ENCODE peak calls at places on chromosomes 6 and 20, in ten cellular contexts. Y, E, U, Q, X, C, T, R, L and F are unnamed samples.

GRCh38 chr6:15588966-15589634 is 73.7 kb downstream of the DTNBP1 start:
- DNase-seq in Y (no peak), E (no peak), U (peak), Q (no peak), X (peak), C (peak), T (peak), R (peak), L (peak), F (no peak)

GRCh38 chr6:119317007-119317406 is 32.6 kb downstream of the MAN1A1 start:
- DNase-seq in Y (no peak), E (no peak), U (no peak), Q (no peak), X (no peak), C (no peak), T (no peak), R (no peak), L (no peak), F (no peak)

GRCh38 chr6:33198159-33198852 is 2.2 kb downstream of the RXRB start:
- DNase-seq in Y (no peak), E (no peak), U (no peak), Q (no peak), X (no peak), C (no peak), T (no peak), R (no peak), L (no peak), F (no peak)

GRCh38 chr6:105994522-105995402 is 91.4 kb upstream of the PRDM1 start:
- DNase-seq in Y (peak), E (peak), U (peak), Q (peak), X (peak), C (no peak), T (no peak), R (peak), L (peak), F (peak)

GRCh38 chr6:40542175-40542764 is 44.9 kb downstream of the LRFN2 start:
- DNase-seq in Y (no peak), E (no peak), U (no peak), Q (no peak), X (no peak), C (no peak), T (no peak), R (no peak), L (no peak), F (no peak)

GRCh38 chr6:165663736-165664552 is 903 bp upstream of the PDE10A start:
- DNase-seq in Y (no peak), E (no peak), U (peak), Q (peak), X (no peak), C (no peak), T (no peak), R (peak), L (peak), F (no peak)

GRCh38 chr20:10550204-10551118 is 115.4 kb downstream of the SLX4IP start:
- DNase-seq in Y (no peak), E (no peak), U (no peak), Q (no peak), X (no peak), C (no peak), T (no peak), R (no peak), L (no peak), F (no peak)

GRCh38 chr6:128532827-128533226 is 12.4 kb upstream of the PTPRK start:
- DNase-seq in Y (no peak), E (no peak), U (peak), Q (no peak), X (no peak), C (no peak), T (no peak), R (no peak), L (peak), F (no peak)

GRCh38 chr6:5173862-5174643 is 86.7 kb downstream of the LYRM4 start:
- DNase-seq in Y (no peak), E (no peak), U (no peak), Q (peak), X (no peak), C (no peak), T (no peak), R (no peak), L (no peak), F (peak)

GRCh38 chr20:11822116-11822794 is 95.4 kb upstream of the BTBD3 start:
- DNase-seq in Y (no peak), E (no peak), U (no peak), Q (no peak), X (no peak), C (no peak), T (no peak), R (no peak), L (no peak), F (no peak)

GRCh38 chr6:155595264-155595663 is 139.6 kb upstream of the NOX3 start:
- DNase-seq in Y (no peak), E (no peak), U (no peak), Q (no peak), X (no peak), C (no peak), T (no peak), R (no peak), L (no peak), F (no peak)

GRCh38 chr20:48716086-48716485 is 111.7 kb downstream of the PREX1 start:
- DNase-seq in Y (no peak), E (no peak), U (no peak), Q (no peak), X (no peak), C (no peak), T (no peak), R (no peak), L (no peak), F (no peak)

GRCh38 chr20:9112541-9113515 is 43.9 kb downstream of the PLCB4 start:
- DNase-seq in Y (peak), E (no peak), U (peak), Q (peak), X (no peak), C (peak), T (peak), R (peak), L (peak), F (peak)

GRCh38 chr6:158002951-158003853 is 21.5 kb downstream of the SYNJ2 start:
- DNase-seq in Y (no peak), E (no peak), U (peak), Q (peak), X (peak), C (no peak), T (no peak), R (peak), L (peak), F (no peak)

GRCh38 chr6:134175532-134176282 is 123.3 kb upstream of the SLC2A12 start:
- DNase-seq in Y (peak), E (peak), U (peak), Q (peak), X (no peak), C (no peak), T (no peak), R (peak), L (peak), F (no peak)

GRCh38 chr6:15402401-15403045 is 156.7 kb downstream of the JARID2 start:
- DNase-seq in Y (no peak), E (no peak), U (no peak), Q (no peak), X (no peak), C (no peak), T (no peak), R (no peak), L (no peak), F (peak)

GRCh38 chr6:134515976-134516375 is 198.1 kb upstream of the SGK1 start:
- DNase-seq in Y (no peak), E (no peak), U (no peak), Q (no peak), X (no peak), C (no peak), T (no peak), R (peak), L (no peak), F (no peak)

GRCh38 chr6:53746442-53747103 is 48.2 kb upstream of the LRRC1 start:
- DNase-seq in Y (peak), E (no peak), U (peak), Q (no peak), X (no peak), C (no peak), T (no peak), R (no peak), L (peak), F (no peak)

GRCh38 chr6:48881551-48881950 is 581.5 kb downstream of the MMUT start:
- DNase-seq in Y (no peak), E (no peak), U (peak), Q (no peak), X (no peak), C (no peak), T (no peak), R (no peak), L (peak), F (no peak)

GRCh38 chr6:128491643-128492206 is 28.7 kb downstream of the PTPRK start:
- DNase-seq in Y (peak), E (no peak), U (peak), Q (peak), X (no peak), C (no peak), T (no peak), R (peak), L (peak), F (peak)

GRCh38 chr6:49606696-49607390 is 29.8 kb downstream of the RHAG start:
- DNase-seq in Y (peak), E (peak), U (peak), Q (peak), X (peak), C (peak), T (peak), R (peak), L (peak), F (peak)

GRCh38 chr6:168334072-168334471 is 14.5 kb upstream of the DACT2 start:
- DNase-seq in Y (no peak), E (no peak), U (no peak), Q (no peak), X (no peak), C (no peak), T (no peak), R (no peak), L (no peak), F (no peak)

GRCh38 chr6:143838395-143838794 is 4.7 kb upstream of the LTV1 start:
- DNase-seq in Y (no peak), E (no peak), U (no peak), Q (no peak), X (no peak), C (no peak), T (no peak), R (no peak), L (no peak), F (no peak)

GRCh38 chr6:147205690-147206600 is 1.7 kb downstream of the STXBP5 start:
- DNase-seq in Y (no peak), E (no peak), U (no peak), Q (no peak), X (no peak), C (no peak), T (no peak), R (peak), L (peak), F (peak)

GRCh38 chr6:132236281-132236680 is 165.0 kb downstream of the MOXD1 start:
- DNase-seq in Y (no peak), E (no peak), U (no peak), Q (no peak), X (no peak), C (no peak), T (no peak), R (peak), L (no peak), F (no peak)

GRCh38 chr6:26249959-26250805 is 114.8 kb upstream of the BTN3A2 start:
- DNase-seq in Y (peak), E (no peak), U (peak), Q (peak), X (no peak), C (no peak), T (no peak), R (peak), L (peak), F (no peak)

GRCh38 chr6:167663784-167664432 is 162.8 kb upstream of the AFDN start:
- DNase-seq in Y (no peak), E (no peak), U (no peak), Q (no peak), X (no peak), C (no peak), T (no peak), R (no peak), L (no peak), F (no peak)

GRCh38 chr6:111810321-111811235 is 62.7 kb downstream of the FYN start:
- DNase-seq in Y (no peak), E (no peak), U (no peak), Q (no peak), X (no peak), C (no peak), T (no peak), R (peak), L (no peak), F (no peak)

GRCh38 chr6:133291671-133292070 is 50.5 kb downstream of the EYA4 start:
- DNase-seq in Y (no peak), E (no peak), U (no peak), Q (no peak), X (no peak), C (no peak), T (no peak), R (no peak), L (no peak), F (no peak)

GRCh38 chr20:52645822-52646221 is 326.3 kb upstream of the TSHZ2 start:
- DNase-seq in Y (no peak), E (no peak), U (no peak), Q (no peak), X (no peak), C (no peak), T (no peak), R (no peak), L (no peak), F (no peak)

GRCh38 chr6:118719351-118720124 is 68.1 kb upstream of the CEP85L start:
- DNase-seq in Y (no peak), E (no peak), U (no peak), Q (no peak), X (no peak), C (no peak), T (no peak), R (no peak), L (no peak), F (no peak)

GRCh38 chr6:37536462-37537225 is 37.0 kb upstream of the CCDC167 start:
- DNase-seq in Y (no peak), E (no peak), U (no peak), Q (no peak), X (no peak), C (no peak), T (no peak), R (no peak), L (no peak), F (no peak)

GRCh38 chr20:19688031-19688806 is 69.8 kb upstream of the RIN2 start:
- DNase-seq in Y (peak), E (peak), U (peak), Q (peak), X (peak), C (peak), T (peak), R (peak), L (peak), F (peak)

GRCh38 chr6:143040018-143040417 is 20.7 kb upstream of the AIG1 start:
- DNase-seq in Y (no peak), E (no peak), U (no peak), Q (no peak), X (no peak), C (no peak), T (no peak), R (no peak), L (no peak), F (no peak)

GRCh38 chr20:63177134-63177784 is 38.7 kb downstream of the YTHDF1 start:
- DNase-seq in Y (no peak), E (no peak), U (peak), Q (no peak), X (no peak), C (no peak), T (no peak), R (no peak), L (no peak), F (no peak)
- H3K4me3 ChIP-seq in Y (no peak), E (peak), U (no peak), Q (peak), X (no peak), C (no peak), T (no peak), R (no peak), L (no peak), F (no peak)

GRCh38 chr6:56850618-56851017 is 104.3 kb upstream of the BEND6 start:
- DNase-seq in Y (no peak), E (no peak), U (no peak), Q (no peak), X (no peak), C (no peak), T (no peak), R (no peak), L (peak), F (no peak)
- H3K4me3 ChIP-seq in Y (peak), E (no peak), U (no peak), Q (peak), X (peak), C (peak), T (peak), R (peak), L (peak), F (no peak)

GRCh38 chr6:149990672-149991402 is 27.1 kb downstream of the ULBP1 start:
- DNase-seq in Y (no peak), E (peak), U (no peak), Q (no peak), X (no peak), C (no peak), T (no peak), R (no peak), L (no peak), F (peak)
- H3K4me3 ChIP-seq in Y (no peak), E (peak), U (peak), Q (peak), X (peak), C (peak), T (peak), R (peak), L (peak), F (peak)

GRCh38 chr6:97668716-97669115 is 385.7 kb upstream of the MMS22L start:
- DNase-seq in Y (no peak), E (no peak), U (no peak), Q (no peak), X (no peak), C (no peak), T (no peak), R (peak), L (no peak), F (no peak)
- H3K4me3 ChIP-seq in Y (no peak), E (no peak), U (no peak), Q (peak), X (no peak), C (peak), T (peak), R (peak), L (no peak), F (no peak)

GRCh38 chr6:149032318-149032598 is 285.3 kb upstream of the TAB2 start:
- DNase-seq in Y (no peak), E (no peak), U (no peak), Q (no peak), X (no peak), C (no peak), T (no peak), R (no peak), L (no peak), F (no peak)

GRCh38 chr6:149028767-149029405 is 282.1 kb downstream of the UST start:
- DNase-seq in Y (peak), E (peak), U (peak), Q (peak), X (peak), C (peak), T (peak), R (peak), L (peak), F (peak)

GRCh38 chr6:149032599-149033405 is 284.7 kb upstream of the TAB2 start:
- DNase-seq in Y (no peak), E (peak), U (peak), Q (no peak), X (peak), C (no peak), T (peak), R (peak), L (peak), F (peak)

GRCh38 chr6:149033454-149034241 is 283.9 kb upstream of the TAB2 start:
- DNase-seq in Y (no peak), E (no peak), U (no peak), Q (no peak), X (no peak), C (no peak), T (no peak), R (no peak), L (no peak), F (no peak)

GRCh38 chr6:149031545-149032317 is 284.9 kb downstream of the UST start:
- DNase-seq in Y (no peak), E (peak), U (peak), Q (no peak), X (no peak), C (no peak), T (peak), R (peak), L (peak), F (no peak)
- H3K4me3 ChIP-seq in Y (no peak), E (peak), U (no peak), Q (no peak), X (peak), C (no peak), T (no peak), R (peak), L (no peak), F (no peak)

GRCh38 chr20:1486566-1486965 is 4.7 kb downstream of the SIRPB2 start:
- DNase-seq in Y (no peak), E (no peak), U (peak), Q (no peak), X (no peak), C (no peak), T (no peak), R (no peak), L (no peak), F (no peak)

GRCh38 chr20:1479831-1480595 is 11.2 kb downstream of the SIRPB2 start:
- DNase-seq in Y (no peak), E (no peak), U (no peak), Q (no peak), X (no peak), C (no peak), T (no peak), R (no peak), L (no peak), F (no peak)

GRCh38 chr20:1489764-1490436 is 1.3 kb downstream of the SIRPB2 start:
- DNase-seq in Y (no peak), E (no peak), U (peak), Q (no peak), X (no peak), C (no peak), T (no peak), R (no peak), L (peak), F (no peak)

GRCh38 chr20:1489328-1489727 is 1.9 kb downstream of the SIRPB2 start:
- DNase-seq in Y (no peak), E (no peak), U (no peak), Q (no peak), X (no peak), C (no peak), T (no peak), R (no peak), L (no peak), F (no peak)

DNA sequence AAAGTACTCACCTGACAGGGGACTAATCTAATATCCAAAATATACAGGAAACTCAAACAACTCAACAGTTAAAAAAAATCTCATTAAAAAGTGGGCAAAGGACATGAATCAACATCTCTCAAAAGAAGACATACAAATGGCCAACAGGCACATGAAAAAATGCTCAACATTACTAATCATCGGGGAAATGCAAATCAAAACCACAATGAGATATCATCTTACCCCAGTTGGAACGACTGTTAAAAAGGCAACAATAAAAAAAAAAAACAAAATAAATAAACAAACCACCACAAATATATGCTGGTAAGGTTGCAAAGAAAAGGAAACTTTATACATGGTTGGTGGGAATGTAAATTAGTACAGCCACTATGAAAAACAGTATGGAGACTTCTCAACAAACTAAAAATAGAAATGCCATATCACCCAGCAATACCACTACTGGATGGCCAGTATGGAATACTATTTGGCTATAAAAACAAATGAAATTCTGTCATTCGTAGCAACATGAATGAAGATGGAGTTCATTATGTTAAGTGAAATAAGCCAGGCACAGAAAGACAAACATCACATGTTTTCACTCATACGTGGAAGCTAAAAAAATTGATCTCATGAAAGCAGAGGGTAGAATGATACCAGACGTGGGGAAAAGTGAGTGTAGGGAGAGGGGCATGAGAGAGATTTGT is 6.6 kb downstream of the SIRPB2 start:
- DNase-seq in Y (no peak), E (no peak), U (peak), Q (no peak), X (no peak), C (no peak), T (no peak), R (no peak), L (peak), F (no peak)
- H3K4me3 ChIP-seq in Y (no peak), E (no peak), U (no peak), Q (no peak), X (no peak), C (no peak), T (no peak), R (no peak), L (no peak), F (no peak)